ENCODE peak calls at places on chromosome 9, in six cellular contexts. One of them, this sample, is unnamed.

GRCh38 chr9:120931278-120932085 is 4.9 kb upstream of the TRAF1 start:
- DNase-seq in GM12878: peak
- DNase-seq in SK-N-SH: no peak
- DNase-seq in K562: no peak
- DNase-seq in HepG2: no peak
- DNase-seq in H1: no peak
- DNase-seq in this sample: no peak

GRCh38 chr9:104028827-104029226 is 65.3 kb upstream of the SMC2 start:
- DNase-seq in K562: no peak
- DNase-seq in SK-N-SH: no peak
- DNase-seq in H1: no peak
- DNase-seq in HepG2: no peak
- DNase-seq in GM12878: no peak
- DNase-seq in this sample: no peak

GRCh38 chr9:109507421-109507838 is 9.3 kb upstream of the PTPN3 start:
- DNase-seq in SK-N-SH: no peak
- DNase-seq in K562: no peak
- DNase-seq in H1: no peak
- DNase-seq in HepG2: peak
- DNase-seq in GM12878: no peak
- DNase-seq in this sample: peak

GRCh38 chr9:111431684-111432083 is 52.5 kb downstream of the ECPAS start:
- DNase-seq in HepG2: no peak
- DNase-seq in SK-N-SH: no peak
- DNase-seq in GM12878: no peak
- DNase-seq in H1: no peak
- DNase-seq in K562: no peak
- DNase-seq in this sample: no peak

GRCh38 chr9:96136992-96137665 is 164.8 kb downstream of the HSD17B3 start:
- DNase-seq in H1: no peak
- DNase-seq in HepG2: no peak
- DNase-seq in GM12878: peak
- DNase-seq in K562: no peak
- DNase-seq in SK-N-SH: no peak
- DNase-seq in this sample: no peak

GRCh38 chr9:69028754-69029153 is 6.8 kb upstream of the FXN start:
- DNase-seq in SK-N-SH: no peak
- DNase-seq in K562: no peak
- DNase-seq in HepG2: no peak
- DNase-seq in H1: no peak
- DNase-seq in GM12878: no peak
- DNase-seq in this sample: no peak

GRCh38 chr9:77750284-77750683 is 102.2 kb upstream of the GNA14 start:
- DNase-seq in K562: no peak
- DNase-seq in HepG2: no peak
- DNase-seq in SK-N-SH: peak
- DNase-seq in H1: no peak
- DNase-seq in GM12878: no peak
- DNase-seq in this sample: no peak

GRCh38 chr9:129665814-129666511 is 516 bp downstream of the PRRX2 start:
- DNase-seq in GM12878: no peak
- DNase-seq in HepG2: no peak
- DNase-seq in SK-N-SH: peak
- DNase-seq in H1: peak
- DNase-seq in K562: no peak
- DNase-seq in this sample: no peak

GRCh38 chr9:138116521-138116920 is 238.9 kb downstream of the CACNA1B start:
- DNase-seq in H1: no peak
- DNase-seq in SK-N-SH: peak
- DNase-seq in K562: no peak
- DNase-seq in HepG2: no peak
- DNase-seq in GM12878: no peak
- DNase-seq in this sample: no peak

GRCh38 chr9:89458768-89459496 is 39.0 kb downstream of the SEMA4D start:
- DNase-seq in SK-N-SH: no peak
- DNase-seq in H1: no peak
- DNase-seq in K562: no peak
- DNase-seq in HepG2: no peak
- DNase-seq in GM12878: no peak
- DNase-seq in this sample: no peak

GRCh38 chr9:41229408-41230401 is 40.6 kb upstream of the ZNG1F start:
- DNase-seq in GM12878: peak
- DNase-seq in H1: no peak
- DNase-seq in SK-N-SH: peak
- DNase-seq in HepG2: peak
- DNase-seq in K562: peak
- DNase-seq in this sample: peak

GRCh38 chr9:5988265-5988664 is 27.2 kb downstream of the RANBP6 start:
- DNase-seq in H1: no peak
- DNase-seq in SK-N-SH: no peak
- DNase-seq in GM12878: no peak
- DNase-seq in HepG2: no peak
- DNase-seq in K562: no peak
- DNase-seq in this sample: peak

GRCh38 chr9:92592946-92593860 is 57.4 kb upstream of the ECM2 start:
- DNase-seq in H1: no peak
- DNase-seq in HepG2: no peak
- DNase-seq in K562: no peak
- DNase-seq in SK-N-SH: no peak
- DNase-seq in GM12878: no peak
- DNase-seq in this sample: no peak
- TF ChIP-seq EP300 in H1: no peak
- TF ChIP-seq EP300 in HepG2: no peak
- TF ChIP-seq EP300 in K562: no peak
- TF ChIP-seq EP300 in SK-N-SH: no peak
- TF ChIP-seq EP300 in GM12878: no peak
- TF ChIP-seq EP300 in this sample: no peak

GRCh38 chr9:87586731-87587355 is 89.2 kb downstream of the DAPK1 start:
- DNase-seq in K562: no peak
- DNase-seq in GM12878: no peak
- DNase-seq in HepG2: no peak
- DNase-seq in SK-N-SH: no peak
- DNase-seq in H1: no peak
- DNase-seq in this sample: no peak

GRCh38 chr9:87590996-87591395 is 93.3 kb downstream of the DAPK1 start:
- DNase-seq in HepG2: no peak
- DNase-seq in K562: no peak
- DNase-seq in SK-N-SH: no peak
- DNase-seq in GM12878: no peak
- DNase-seq in H1: no peak
- DNase-seq in this sample: no peak

GRCh38 chr9:87587864-87588263 is 90.2 kb downstream of the DAPK1 start:
- DNase-seq in SK-N-SH: no peak
- DNase-seq in H1: no peak
- DNase-seq in GM12878: no peak
- DNase-seq in HepG2: no peak
- DNase-seq in K562: no peak
- DNase-seq in this sample: no peak

GRCh38 chr9:87587356-87587745 is 89.7 kb downstream of the DAPK1 start:
- DNase-seq in GM12878: no peak
- DNase-seq in SK-N-SH: no peak
- DNase-seq in H1: no peak
- DNase-seq in K562: no peak
- DNase-seq in HepG2: no peak
- DNase-seq in this sample: no peak

GRCh38 chr9:87588339-87588738 is 90.7 kb downstream of the DAPK1 start:
- DNase-seq in GM12878: no peak
- DNase-seq in SK-N-SH: peak
- DNase-seq in HepG2: no peak
- DNase-seq in H1: no peak
- DNase-seq in K562: no peak
- DNase-seq in this sample: no peak
- TF ChIP-seq RFX5 in GM12878: no peak
- TF ChIP-seq RFX5 in SK-N-SH: no peak
- TF ChIP-seq RFX5 in HepG2: no peak
- TF ChIP-seq RFX5 in H1: no peak
- TF ChIP-seq RFX5 in K562: no peak
- TF ChIP-seq RFX5 in this sample: no peak

GRCh38 chr9:136591191-136591752 is 45.4 kb upstream of the NOTCH1 start:
- DNase-seq in K562: no peak
- DNase-seq in H1: no peak
- DNase-seq in GM12878: no peak
- DNase-seq in HepG2: no peak
- DNase-seq in SK-N-SH: no peak
- DNase-seq in this sample: no peak

GRCh38 chr9:136590788-136591187 is 44.9 kb upstream of the NOTCH1 start:
- DNase-seq in K562: no peak
- DNase-seq in HepG2: no peak
- DNase-seq in SK-N-SH: no peak
- DNase-seq in GM12878: no peak
- DNase-seq in H1: no peak
- DNase-seq in this sample: no peak

GRCh38 chr9:136587944-136588662 is 42.3 kb upstream of the NOTCH1 start:
- DNase-seq in K562: peak
- DNase-seq in H1: peak
- DNase-seq in SK-N-SH: peak
- DNase-seq in GM12878: no peak
- DNase-seq in HepG2: no peak
- DNase-seq in this sample: no peak

GRCh38 chr9:136588663-136589464 is 43.0 kb upstream of the NOTCH1 start:
- DNase-seq in GM12878: no peak
- DNase-seq in H1: no peak
- DNase-seq in K562: no peak
- DNase-seq in SK-N-SH: no peak
- DNase-seq in HepG2: no peak
- DNase-seq in this sample: no peak

DNA sequence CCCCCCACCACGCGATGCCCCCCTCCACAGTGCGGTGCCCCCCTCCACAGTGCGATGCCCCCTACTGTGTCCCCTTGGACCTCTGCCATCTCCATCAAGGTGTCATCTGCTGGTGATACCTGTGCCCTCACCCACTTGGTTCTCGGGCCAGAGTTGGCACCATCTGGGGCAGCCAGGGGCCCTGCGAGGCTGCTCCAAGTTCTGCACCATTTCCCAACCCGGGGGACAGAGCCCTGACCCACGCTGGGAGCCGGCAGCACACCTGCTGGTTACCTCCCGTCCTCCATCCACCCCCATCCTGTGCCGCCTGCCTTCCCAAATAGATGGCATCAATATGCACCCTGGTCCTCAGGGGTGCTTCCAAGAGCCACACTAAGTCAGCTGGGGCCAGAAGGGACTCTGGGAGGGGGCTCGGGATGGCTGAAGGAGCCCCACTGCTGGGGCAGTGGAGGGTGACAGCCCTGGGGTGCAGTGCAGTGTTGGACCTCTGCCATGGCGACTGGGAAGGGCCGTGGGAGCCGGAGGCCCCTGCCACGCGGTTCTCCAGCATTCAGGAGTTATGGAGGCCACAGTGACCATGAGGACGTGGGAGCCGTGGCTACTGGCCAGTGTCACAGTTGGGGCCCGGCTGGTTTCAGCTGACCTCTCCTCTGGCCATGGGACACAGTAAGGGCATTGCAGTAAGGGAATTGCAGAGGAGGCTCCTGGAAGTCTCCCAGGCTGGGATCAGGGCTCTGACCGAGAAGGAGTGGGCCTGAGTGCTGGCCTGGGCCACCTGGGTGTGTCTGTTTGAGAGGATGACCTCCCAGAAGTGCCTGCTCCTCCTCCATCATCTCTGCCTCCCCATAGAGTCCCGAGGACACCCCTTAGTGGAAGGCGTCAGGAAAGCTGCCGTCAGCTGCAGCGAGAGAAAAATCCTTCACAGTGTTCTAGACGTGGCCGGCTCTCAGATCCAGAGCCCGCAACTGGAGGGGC is 44.2 kb upstream of the NOTCH1 start:
- DNase-seq in H1: no peak
- DNase-seq in K562: no peak
- DNase-seq in GM12878: no peak
- DNase-seq in SK-N-SH: no peak
- DNase-seq in HepG2: no peak
- DNase-seq in this sample: no peak
- TF ChIP-seq EP300 in H1: no peak
- TF ChIP-seq EP300 in K562: no peak
- TF ChIP-seq EP300 in GM12878: no peak
- TF ChIP-seq EP300 in SK-N-SH: no peak
- TF ChIP-seq EP300 in HepG2: no peak
- TF ChIP-seq EP300 in this sample: no peak

GRCh38 chr9:36193049-36193448 is 2.3 kb downstream of the CLTA start:
- DNase-seq in HepG2: no peak
- DNase-seq in SK-N-SH: no peak
- DNase-seq in GM12878: no peak
- DNase-seq in K562: no peak
- DNase-seq in H1: no peak
- DNase-seq in this sample: no peak

GRCh38 chr9:36192196-36192595 is 1.5 kb downstream of the CLTA start:
- DNase-seq in GM12878: no peak
- DNase-seq in H1: no peak
- DNase-seq in SK-N-SH: no peak
- DNase-seq in K562: no peak
- DNase-seq in HepG2: no peak
- DNase-seq in this sample: no peak

GRCh38 chr9:36191290-36191645 is 547 bp downstream of the CLTA start:
- DNase-seq in HepG2: no peak
- DNase-seq in SK-N-SH: no peak
- DNase-seq in GM12878: no peak
- DNase-seq in H1: no peak
- DNase-seq in K562: no peak
- DNase-seq in this sample: no peak

GRCh38 chr9:36190388-36191289 is at the start of gene CLTA:
- DNase-seq in HepG2: peak
- DNase-seq in GM12878: peak
- DNase-seq in SK-N-SH: peak
- DNase-seq in H1: peak
- DNase-seq in K562: peak
- DNase-seq in this sample: peak

GRCh38 chr9:36191696-36192095 is 975 bp downstream of the CLTA start:
- DNase-seq in H1: no peak
- DNase-seq in GM12878: no peak
- DNase-seq in K562: no peak
- DNase-seq in HepG2: no peak
- DNase-seq in SK-N-SH: no peak
- DNase-seq in this sample: no peak
- TF ChIP-seq RFX5 in H1: no peak
- TF ChIP-seq RFX5 in GM12878: no peak
- TF ChIP-seq RFX5 in K562: no peak
- TF ChIP-seq RFX5 in HepG2: no peak
- TF ChIP-seq RFX5 in SK-N-SH: no peak
- TF ChIP-seq RFX5 in this sample: no peak

GRCh38 chr9:102892025-102892424 is 103.1 kb upstream of the CYLC2 start:
- DNase-seq in HepG2: no peak
- DNase-seq in K562: no peak
- DNase-seq in SK-N-SH: no peak
- DNase-seq in GM12878: no peak
- DNase-seq in H1: no peak
- DNase-seq in this sample: no peak
- TF ChIP-seq EP300 in HepG2: no peak
- TF ChIP-seq EP300 in K562: no peak
- TF ChIP-seq EP300 in SK-N-SH: no peak
- TF ChIP-seq EP300 in GM12878: no peak
- TF ChIP-seq EP300 in H1: no peak
- TF ChIP-seq EP300 in this sample: no peak

GRCh38 chr9:81335879-81336421 is 353.4 kb downstream of the TLE1 start:
- DNase-seq in K562: no peak
- DNase-seq in HepG2: no peak
- DNase-seq in H1: no peak
- DNase-seq in SK-N-SH: no peak
- DNase-seq in GM12878: no peak
- DNase-seq in this sample: no peak
- TF ChIP-seq RFX5 in K562: no peak
- TF ChIP-seq RFX5 in HepG2: no peak
- TF ChIP-seq RFX5 in H1: no peak
- TF ChIP-seq RFX5 in SK-N-SH: no peak
- TF ChIP-seq RFX5 in GM12878: no peak
- TF ChIP-seq RFX5 in this sample: no peak

GRCh38 chr9:113488490-113488889 is 25.0 kb downstream of the RGS3 start:
- DNase-seq in K562: no peak
- DNase-seq in H1: no peak
- DNase-seq in GM12878: no peak
- DNase-seq in HepG2: no peak
- DNase-seq in SK-N-SH: no peak
- DNase-seq in this sample: no peak
- TF ChIP-seq EP300 in K562: no peak
- TF ChIP-seq EP300 in H1: no peak
- TF ChIP-seq EP300 in GM12878: no peak
- TF ChIP-seq EP300 in HepG2: no peak
- TF ChIP-seq EP300 in SK-N-SH: no peak
- TF ChIP-seq EP300 in this sample: no peak